ENCODE peak calls at places on chromosomes 7 and 10, in five cellular contexts. T is psoas muscle, U is coronary artery, Z is dorsolateral prefrontal cortex, O is fibroblast of lung. D is an unnamed sample.

GRCh38 chr7:99984593-99984992 is 8.8 kb upstream of the AZGP1 start:
- DNase-seq in T (no peak), U (no peak), Z (no peak), O (no peak), D (no peak)

GRCh38 chr10:58275908-58276307 is 6.9 kb downstream of the CISD1 start:
- DNase-seq in T (no peak), U (no peak), Z (no peak), O (peak), D (no peak)

GRCh38 chr10:50594012-50594411 is 29.7 kb downstream of the SGMS1 start:
- DNase-seq in T (no peak), U (no peak), Z (no peak), O (peak), D (peak)

GRCh38 chr10:60494774-60495173 is 105.1 kb upstream of the ANK3 start:
- DNase-seq in T (no peak), U (no peak), Z (no peak), O (no peak), D (no peak)

GRCh38 chr7:11252011-11252607 is 278.4 kb downstream of the PHF14 start:
- DNase-seq in T (no peak), U (no peak), Z (no peak), O (no peak), D (no peak)

GRCh38 chr7:87564290-87564963 is 36.3 kb downstream of the ABCB1 start:
- DNase-seq in T (no peak), U (no peak), Z (no peak), O (peak), D (peak)

GRCh38 chr7:109387530-109387929 is 817.9 kb downstream of the DNAJB9 start:
- DNase-seq in T (no peak), U (no peak), Z (peak), O (no peak), D (no peak)

GRCh38 chr7:83001362-83002040 is 161.2 kb downstream of the PCLO start:
- DNase-seq in T (no peak), U (no peak), Z (no peak), O (peak), D (no peak)

GRCh38 chr10:7819126-7819470 is 793 bp downstream of the TAF3 start:
- DNase-seq in T (peak), U (no peak), Z (peak), O (peak), D (peak)
- H3K27ac ChIP-seq in T (peak), U (no peak), Z (no peak), O (peak), D (peak)

GRCh38 chr10:117322258-117322657 is 53.0 kb downstream of the PDZD8 start:
- DNase-seq in T (no peak), U (no peak), Z (no peak), O (peak), D (no peak)
- H3K4me3 ChIP-seq in T (no peak), U (no peak), Z (no peak), O (no peak), D (no peak)

GRCh38 chr10:96025566-96025965 is 17.8 kb upstream of the CCNJ start:
- DNase-seq in T (no peak), U (no peak), Z (no peak), O (no peak), D (peak)
- TF ChIP-seq CTCF in T (no peak), U (no peak), Z (no peak), O (no peak), D (peak)

GRCh38 chr7:35717013-35717412 is 22.1 kb upstream of the HERPUD2 start:
- DNase-seq in T (no peak), U (no peak), Z (no peak), O (no peak), D (no peak)
- H3K27ac ChIP-seq in T (peak), U (peak), Z (peak), O (no peak), D (peak)